ENCODE peak calls at places on chromosomes 5 and 9, in six cellular contexts. I is stimulated activated CD4-positive, alpha-beta T cell treated with anti-CD3 and anti-CD28 coated beads, Interleukin-1b, Interleukin-23, amount 100 ng/mL, for 24 hours; S is coronary artery; Z is Right ventricle myocardium superior; V is left ventricle myocardium inferior; D is NCI-H2081. K is an unnamed sample.

GRCh38 chr5:37771203-37771611 is 68.6 kb downstream of the GDNF start:
- DNase-seq in D (no peak), V (no peak), S (no peak), Z (no peak), I (no peak), K (peak; percentile 4)

GRCh38 chr5:172796306-172796705 is 25.3 kb upstream of the DUSP1 start:
- DNase-seq in S (no peak), Z (no peak), V (no peak), D (no peak), I (no peak), K (no peak)

GRCh38 chr5:14167211-14167845 is 24.2 kb downstream of the TRIO start:
- DNase-seq in S (no peak), D (no peak), I (no peak), V (no peak), Z (no peak), K (no peak)

GRCh38 chr5:72951850-72952468 is 3.9 kb upstream of the FCHO2 start:
- DNase-seq in V (no peak), D (no peak), I (no peak), Z (no peak), S (no peak), K (no peak)

GRCh38 chr9:121353246-121353975 is 16.6 kb downstream of the STOM start:
- DNase-seq in V (no peak), Z (no peak), S (no peak), I (no peak), D (no peak), K (peak; percentile 60)

GRCh38 chr5:90803891-90804290 is 245.3 kb downstream of the ADGRV1 start:
- DNase-seq in S (no peak), D (no peak), V (no peak), Z (no peak), I (no peak), K (no peak)

GRCh38 chr5:1300581-1301083 is 5.8 kb upstream of the TERT start:
- DNase-seq in I (no peak), V (peak; percentile 12), S (peak; percentile 62), Z (no peak), D (no peak), K (no peak)

GRCh38 chr5:2836133-2836532 is 84.7 kb upstream of the IRX2 start:
- DNase-seq in D (no peak), S (no peak), V (no peak), Z (no peak), I (no peak), K (no peak)

GRCh38 chr9:37036237-37037136 is 2.4 kb upstream of the PAX5 start:
- DNase-seq in D (peak; percentile 46), S (no peak), Z (peak; percentile 61), I (no peak), V (no peak), K (peak; percentile 74)

GRCh38 chr9:121207371-121207940 is 5.8 kb upstream of the RAB14 start:
- DNase-seq in V (no peak), S (no peak), D (no peak), I (no peak), Z (no peak), K (peak; percentile 50)

GRCh38 chr5:139895647-139896046 is 100.0 kb downstream of the PSD2 start:
- DNase-seq in V (peak; percentile 38), D (no peak), I (no peak), S (no peak), Z (peak; percentile 66), K (no peak)

GRCh38 chr5:84680908-84681307 is 296.2 kb upstream of the EDIL3 start:
- DNase-seq in D (no peak), V (no peak), Z (no peak), I (no peak), S (no peak), K (no peak)

GRCh38 chr5:179409806-179410205 is 64.5 kb upstream of the ADAMTS2 start:
- DNase-seq in V (no peak), I (no peak), Z (no peak), S (peak; percentile 43), D (no peak), K (no peak)

GRCh38 chr9:33942471-33943083 is 106.1 kb downstream of the UBAP2 start:
- DNase-seq in I (no peak), S (no peak), D (no peak), V (no peak), Z (no peak), K (no peak)

GRCh38 chr5:154385236-154385512 is 60.6 kb upstream of the SAP30L start:
- DNase-seq in D (peak; percentile 46), S (no peak), Z (no peak), V (no peak), I (no peak), K (no peak)

GRCh38 chr5:107147584-107147983 is 523.2 kb downstream of the EFNA5 start:
- DNase-seq in Z (no peak), S (no peak), D (peak; percentile 6), V (no peak), I (no peak), K (no peak)

GRCh38 chr5:129395247-129395646 is 64.9 kb upstream of the ADAMTS19 start:
- DNase-seq in V (no peak), I (no peak), Z (no peak), S (no peak), D (no peak), K (no peak)

GRCh38 chr5:74275204-74275992 is 365.1 kb downstream of the ENC1 start:
- DNase-seq in I (no peak), V (no peak), S (no peak), D (no peak), Z (no peak), K (no peak)

GRCh38 chr5:16690243-16690839 is 73.5 kb upstream of the RETREG1 start:
- DNase-seq in V (no peak), Z (no peak), D (peak; percentile 72), S (no peak), I (no peak), K (peak; percentile 43)

GRCh38 chr9:75378036-75378435 is 289.7 kb downstream of the OSTF1 start:
- DNase-seq in Z (peak; percentile 79), I (no peak), D (no peak), V (peak; percentile 64), S (peak; percentile 82), K (no peak)

GRCh38 chr5:35736280-35736679 is 118.6 kb downstream of the SPEF2 start:
- DNase-seq in V (no peak), S (no peak), I (no peak), D (no peak), Z (no peak), K (peak; percentile 37)

GRCh38 chr5:141935538-141935937 is 11.9 kb downstream of the DELE1 start:
- DNase-seq in S (no peak), D (no peak), V (no peak), Z (no peak), I (no peak), K (no peak)

GRCh38 chr5:88876714-88877113 is 6.3 kb downstream of the MEF2C start:
- DNase-seq in Z (no peak), S (no peak), V (no peak), D (no peak), I (no peak), K (no peak)

GRCh38 chr5:154236459-154237375 is 46.2 kb downstream of the GALNT10 start:
- DNase-seq in I (no peak), S (no peak), D (no peak), V (no peak), Z (no peak), K (no peak)

GRCh38 chr5:147448766-147449165 is 61.1 kb downstream of the DPYSL3 start:
- DNase-seq in V (no peak), I (no peak), D (no peak), S (no peak), Z (no peak), K (no peak)

GRCh38 chr5:166722939-166723338 is 1568.5 kb upstream of the WWC1 start:
- DNase-seq in I (no peak), Z (no peak), D (no peak), S (no peak), V (no peak), K (no peak)

GRCh38 chr5:65483474-65484346 is 2.0 kb upstream of the ADAMTS6 start:
- DNase-seq in Z (no peak), V (no peak), S (no peak), D (peak; percentile 46), I (no peak), K (peak; percentile 62)

GRCh38 chr9:110440796-110441195 is 103.1 kb upstream of the TXNDC8 start:
- DNase-seq in Z (no peak), S (no peak), I (no peak), V (no peak), D (no peak), K (no peak)

GRCh38 chr5:67030289-67031069 is 166.1 kb downstream of the CD180 start:
- DNase-seq in V (no peak), I (no peak), S (no peak), D (no peak), Z (no peak), K (no peak)

GRCh38 chr9:136021891-136022681 is 60.9 kb upstream of the UBAC1 start:
- DNase-seq in V (peak; percentile 17), Z (peak; percentile 64), I (no peak), S (no peak), D (no peak), K (no peak)

GRCh38 chr9:113682297-113682771 is 193.8 kb upstream of the ZNF618 start:
- DNase-seq in D (peak; percentile 37), V (peak; percentile 62), I (no peak), Z (peak; percentile 71), S (peak; percentile 81), K (peak; percentile 72)

GRCh38 chr5:154701181-154701580 is 54.0 kb upstream of the LARP1 start:
- DNase-seq in S (no peak), V (no peak), I (no peak), D (peak; percentile 65), Z (no peak), K (no peak)

GRCh38 chr9:114558027-114558675 is 29.4 kb upstream of the ATP6V1G1 start:
- DNase-seq in I (no peak), Z (no peak), D (no peak), S (no peak), V (no peak), K (no peak)

GRCh38 chr5:69503144-69503488 is 10.5 kb downstream of the OCLN start:
- DNase-seq in Z (no peak), D (no peak), S (no peak), V (no peak), I (no peak), K (no peak)